ENCODE peak calls at places on chromosomes 5 and 9, in six cellular contexts. P is HCEC 1CT; N is stimulated activated CD4-positive, alpha-beta T cell treated with anti-CD3 and anti-CD28 coated beads, Interleukin-12 subunit alpha, Interleukin-12 subunit beta, amount 100 ng/mL, for 24 hours; A is GOT3; C is activated CD8-positive, alpha-beta T cell treated with anti-CD3 and anti-CD28 coated beads, Interleukin-2, amount 10 ng/mL, durations not matched to agents 7 days and 5 days; Z is endothelial cell. Y is an unnamed sample.
A peak's percentile ranks its signal among the peaks of the same experiment; 100 is the strongest.

GRCh38 chr5:115398726-115399125 is 102.3 kb upstream of the CCDC112 start:
- DNase-seq in P (peak; percentile 93), Z (no peak), A (no peak), N (no peak), C (no peak), Y (no peak)

GRCh38 chr9:2241875-2242741 is 227.0 kb downstream of the SMARCA2 start:
- DNase-seq in Z (peak; percentile 82), N (peak; percentile 55), P (peak; percentile 86), C (peak; percentile 69), A (peak; percentile 3), Y (peak; percentile 69)

GRCh38 chr5:103624748-103625147 is 62.2 kb upstream of the NUDT12 start:
- DNase-seq in P (peak; percentile 19), A (no peak), Z (no peak), N (no peak), C (no peak), Y (no peak)

GRCh38 chr5:6340100-6340499 is 38.2 kb downstream of the MED10 start:
- DNase-seq in A (no peak), N (no peak), C (no peak), Z (no peak), P (no peak), Y (no peak)

GRCh38 chr9:5817776-5818336 is 15.1 kb downstream of the ERMP1 start:
- DNase-seq in P (peak; percentile 69), A (no peak), Z (no peak), N (no peak), C (no peak), Y (no peak)

GRCh38 chr9:33130501-33130900 is 36.6 kb downstream of the B4GALT1 start:
- DNase-seq in Z (no peak), N (no peak), A (no peak), P (peak; percentile 72), C (no peak), Y (no peak)

GRCh38 chr9:100324594-100325200 is 28.0 kb downstream of the TEX10 start:
- DNase-seq in P (peak; percentile 66), Z (no peak), A (no peak), N (no peak), C (no peak), Y (no peak)

GRCh38 chr5:180114304-180115003 is 42.9 kb upstream of the RNF130 start:
- DNase-seq in A (no peak), P (no peak), N (no peak), Z (no peak), C (no peak), Y (no peak)

GRCh38 chr5:6712136-6712581 is 1.1 kb upstream of the TENT4A start:
- DNase-seq in A (no peak), P (peak; percentile 76), C (peak; percentile 64), N (no peak), Z (peak; percentile 49), Y (no peak)

GRCh38 chr9:79671558-79671957 is 99.8 kb downstream of the TLE4 start:
- DNase-seq in C (no peak), A (no peak), N (no peak), Z (no peak), P (peak; percentile 22), Y (no peak)

GRCh38 chr9:16352791-16353401 is 517.6 kb downstream of the BNC2 start:
- DNase-seq in P (peak; percentile 89), C (no peak), Z (no peak), N (no peak), A (no peak), Y (no peak)

GRCh38 chr9:128713941-128714573 is 9.9 kb downstream of the ZDHHC12 start:
- DNase-seq in P (no peak), A (no peak), Z (no peak), C (no peak), N (no peak), Y (no peak)

GRCh38 chr9:21413089-21414023 is 4.4 kb downstream of the IFNA8 start:
- DNase-seq in N (no peak), A (no peak), P (no peak), Z (peak; percentile 9), C (no peak), Y (no peak)

GRCh38 chr9:134443169-134444039 is 117.1 kb downstream of the RXRA start:
- DNase-seq in N (peak; percentile 81), C (peak; percentile 94), A (peak; percentile 42), P (peak; percentile 73), Z (peak; percentile 80), Y (peak; percentile 44)